ENCODE peak calls at places on chromosomes 16 and 17, in seven cellular contexts. O, Z, U, V, N, F and S are unnamed samples.

GRCh38 chr17:33028061-33028460 is 36.4 kb downstream of the SPACA3 start:
- ATAC-seq in O (no peak), Z (no peak), U (no peak), V (no peak), N (no peak), F (no peak), S (no peak)

GRCh38 chr16:65481956-65482355 is 360.1 kb upstream of the CDH11 start:
- ATAC-seq in O (no peak), Z (no peak), U (peak), V (no peak), N (no peak), F (no peak), S (no peak)

GRCh38 chr17:72176902-72177660 is 56.3 kb downstream of the SOX9 start:
- ATAC-seq in O (no peak), Z (peak), U (no peak), V (no peak), N (no peak), F (no peak), S (no peak)

GRCh38 chr17:7992924-7993323 is 9.5 kb upstream of the GUCY2D start:
- ATAC-seq in O (no peak), Z (no peak), U (no peak), V (no peak), N (no peak), F (no peak), S (no peak)

GRCh38 chr17:55480907-55481306 is 30.3 kb downstream of the SMIM36 start:
- ATAC-seq in O (no peak), Z (no peak), U (no peak), V (no peak), N (no peak), F (no peak), S (no peak)

GRCh38 chr16:27483624-27484023 is 66.1 kb downstream of the GTF3C1 start:
- ATAC-seq in O (no peak), Z (no peak), U (no peak), V (no peak), N (no peak), F (peak), S (no peak)

GRCh38 chr16:87729266-87729954 is 36.4 kb downstream of the KLHDC4 start:
- ATAC-seq in O (no peak), Z (peak), U (no peak), V (no peak), N (no peak), F (no peak), S (no peak)

GRCh38 chr17:1347681-1348318 is 52.2 kb downstream of the YWHAE start:
- ATAC-seq in O (peak), Z (peak), U (peak), V (no peak), N (peak), F (peak), S (peak)

GRCh38 chr17:32558328-32558955 is 71.6 kb downstream of the CDK5R1 start:
- ATAC-seq in O (no peak), Z (peak), U (no peak), V (no peak), N (no peak), F (no peak), S (no peak)

GRCh38 chr16:29849505-29849904 is 13.5 kb downstream of the CDIPT start:
- ATAC-seq in O (peak), Z (no peak), U (no peak), V (no peak), N (no peak), F (no peak), S (no peak)

GRCh38 chr16:62741692-62742091 is 705.5 kb upstream of the CDH8 start:
- ATAC-seq in O (no peak), Z (no peak), U (no peak), V (no peak), N (no peak), F (no peak), S (no peak)

GRCh38 chr16:78310990-78311561 is 211.6 kb downstream of the WWOX start:
- ATAC-seq in O (no peak), Z (no peak), U (no peak), V (peak), N (no peak), F (no peak), S (no peak)

GRCh38 chr16:13795131-13795530 is 124.8 kb upstream of the ERCC4 start:
- ATAC-seq in O (no peak), Z (no peak), U (no peak), V (no peak), N (no peak), F (peak), S (no peak)

GRCh38 chr17:27540300-27541105 is 84.3 kb downstream of the KSR1 start:
- ATAC-seq in O (peak), Z (peak), U (peak), V (peak), N (peak), F (peak), S (peak)

GRCh38 chr16:68901910-68902309 is 58.6 kb downstream of the TANGO6 start:
- ATAC-seq in O (no peak), Z (no peak), U (peak), V (peak), N (no peak), F (no peak), S (peak)

GRCh38 chr17:11797803-11798202 is 199.5 kb downstream of the ZNF18 start:
- ATAC-seq in O (no peak), Z (no peak), U (no peak), V (no peak), N (no peak), F (no peak), S (no peak)

GRCh38 chr16:56207421-56207820 is 16.1 kb downstream of the GNAO1 start:
- ATAC-seq in O (no peak), Z (no peak), U (no peak), V (no peak), N (no peak), F (no peak), S (no peak)

GRCh38 chr17:76092526-76093413 is 10.8 kb downstream of the EXOC7 start:
- ATAC-seq in O (no peak), Z (no peak), U (no peak), V (no peak), N (no peak), F (no peak), S (no peak)

GRCh38 chr17:45999900-46000290 is 845 bp downstream of the STH start:
- ATAC-seq in O (no peak), Z (no peak), U (no peak), V (no peak), N (no peak), F (no peak), S (no peak)

GRCh38 chr17:64165347-64165746 is 35.4 kb upstream of the ERN1 start:
- ATAC-seq in O (peak), Z (no peak), U (no peak), V (no peak), N (peak), F (no peak), S (no peak)

GRCh38 chr17:57210224-57210553 is 46.1 kb upstream of the MSI2 start:
- ATAC-seq in O (no peak), Z (no peak), U (peak), V (no peak), N (no peak), F (no peak), S (no peak)

GRCh38 chr16:24523569-24523968 is 15.8 kb upstream of the RBBP6 start:
- ATAC-seq in O (no peak), Z (no peak), U (peak), V (peak), N (no peak), F (no peak), S (no peak)

GRCh38 chr17:40664582-40665333 is at the start of gene KRT222:
- ATAC-seq in O (peak), Z (no peak), U (no peak), V (no peak), N (no peak), F (no peak), S (no peak)

GRCh38 chr16:79484237-79484636 is 116.3 kb downstream of the MAF start:
- ATAC-seq in O (no peak), Z (no peak), U (no peak), V (no peak), N (no peak), F (peak), S (no peak)

GRCh38 chr16:57001026-57001669 is 11.8 kb downstream of the NLRC5 start:
- ATAC-seq in O (no peak), Z (no peak), U (no peak), V (no peak), N (no peak), F (no peak), S (no peak)

GRCh38 chr16:9012848-9013507 is 49.3 kb upstream of the USP7 start:
- ATAC-seq in O (no peak), Z (no peak), U (no peak), V (peak), N (no peak), F (no peak), S (no peak)

GRCh38 chr17:65677932-65678331 is 116.5 kb upstream of the AXIN2 start:
- ATAC-seq in O (no peak), Z (no peak), U (peak), V (no peak), N (no peak), F (no peak), S (no peak)

GRCh38 chr16:15836965-15837611 is 19.7 kb downstream of the MYH11 start:
- ATAC-seq in O (no peak), Z (no peak), U (no peak), V (no peak), N (no peak), F (no peak), S (no peak)

DNA sequence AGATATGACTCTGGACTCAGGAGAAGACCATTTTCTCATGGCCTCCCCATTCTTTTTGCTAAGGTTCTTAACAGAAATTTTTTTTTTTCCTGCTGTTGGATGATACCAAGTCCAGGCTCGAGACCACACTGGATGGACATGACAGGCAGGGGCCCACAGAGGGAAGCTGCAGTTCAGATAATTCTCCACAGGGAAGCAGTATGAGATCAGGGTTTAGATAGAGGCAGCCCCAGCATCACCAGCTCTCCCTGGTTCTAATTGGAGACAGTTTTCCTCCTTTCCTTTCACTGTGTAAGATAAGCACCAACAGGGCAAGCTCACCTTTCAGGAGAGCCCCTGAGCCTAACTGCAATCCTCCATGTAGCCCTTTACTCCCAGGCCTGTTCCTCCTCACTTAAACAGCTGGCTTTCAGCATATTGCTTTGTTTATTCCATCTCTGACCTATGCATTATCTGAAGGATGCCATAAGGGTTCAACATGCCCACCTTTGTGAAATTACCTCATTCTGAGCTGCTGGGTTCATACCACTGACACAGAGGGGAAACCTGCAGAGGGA is 108.1 kb downstream of the SNX11 start:
- ATAC-seq in O (no peak), Z (peak), U (peak), V (peak), N (no peak), F (no peak), S (no peak)
- TF ChIP-seq CTCF in O (no peak), Z (peak), U (peak), V (peak), N (peak), F (peak), S (no peak)

DNA sequence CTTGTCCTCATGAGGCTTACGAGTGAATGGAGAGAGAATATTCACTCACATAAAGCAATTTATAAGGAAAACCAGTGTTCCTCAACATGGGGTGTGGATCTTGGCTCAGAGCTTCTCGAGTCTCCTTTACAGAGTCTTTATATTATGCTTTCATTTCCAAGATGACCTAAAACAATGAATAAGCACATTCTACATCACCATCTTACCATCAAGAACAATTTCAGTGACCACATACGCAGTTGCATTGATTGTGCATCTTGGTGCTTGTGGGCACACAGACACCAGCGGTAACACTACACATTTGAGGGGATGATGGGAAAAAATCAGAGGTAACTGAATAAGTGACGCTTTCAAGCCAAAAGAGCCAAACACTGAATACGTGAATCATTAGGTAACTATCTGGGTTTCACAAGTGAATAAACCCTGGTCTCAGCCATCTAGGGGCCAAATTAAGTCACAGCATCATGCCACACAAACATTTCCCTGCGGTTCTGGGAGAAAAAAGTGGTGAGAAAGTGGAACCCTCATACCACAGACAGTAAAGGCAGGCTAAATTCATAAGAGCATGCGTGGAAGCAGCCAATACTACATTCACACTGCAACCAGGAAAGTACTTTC is 9.4 kb downstream of the CWC25 start:
- ATAC-seq in O (no peak), Z (no peak), U (peak), V (peak), N (no peak), F (no peak), S (no peak)
- TF ChIP-seq CTCF in O (no peak), Z (no peak), U (peak), V (peak), N (no peak), F (no peak), S (no peak)

DNA sequence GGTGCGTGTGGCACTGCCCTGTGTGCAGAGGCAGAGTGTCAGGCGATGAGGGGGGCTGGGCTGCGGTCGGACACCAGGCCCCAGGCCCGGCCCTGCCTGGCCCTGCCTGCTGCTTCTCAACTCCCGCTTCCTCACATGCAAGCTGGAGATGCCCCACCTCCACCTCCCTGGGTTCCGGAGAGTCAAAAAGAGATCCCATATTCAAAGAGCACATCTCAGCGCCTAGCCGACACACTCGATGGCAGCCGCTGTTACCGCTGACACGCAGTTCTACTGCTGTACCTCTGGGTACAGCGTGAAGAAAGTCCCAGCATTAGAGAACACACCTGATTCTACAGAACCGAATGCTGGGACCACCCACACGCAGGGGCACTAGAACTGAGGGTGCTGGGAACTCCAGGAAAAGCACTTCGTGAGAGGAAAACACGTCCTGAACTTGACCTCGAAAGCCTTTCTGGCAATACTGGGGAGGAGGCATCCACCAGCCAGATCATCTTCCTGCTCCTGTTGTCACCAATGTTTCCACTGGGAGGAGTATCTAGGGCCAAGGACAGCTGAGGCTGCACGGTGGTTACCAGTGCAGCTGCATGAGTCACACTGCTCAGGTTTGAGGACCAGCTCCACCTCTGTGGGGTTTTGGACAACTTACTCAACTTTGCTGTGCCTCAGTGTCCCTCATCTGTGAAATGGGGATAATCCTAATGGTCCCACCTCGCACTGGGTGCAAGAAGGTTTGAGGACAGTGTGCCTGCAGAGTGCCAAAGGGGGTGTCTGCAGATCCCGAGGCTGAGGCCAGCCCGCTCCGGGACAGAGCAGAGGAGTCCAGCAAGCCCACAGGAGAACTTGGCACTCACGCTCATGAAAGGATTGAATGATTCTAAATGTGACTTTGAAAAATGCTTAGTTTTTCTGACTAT is 100.4 kb upstream of the DNAH17 start:
- ATAC-seq in O (no peak), Z (no peak), U (no peak), V (no peak), N (no peak), F (peak), S (no peak)
- TF ChIP-seq CTCF in O (no peak), Z (no peak), U (no peak), V (no peak), N (no peak), F (no peak), S (no peak)

GRCh38 chr17:80737106-80738019 is 192.7 kb downstream of the RPTOR start:
- ATAC-seq in O (no peak), Z (peak), U (no peak), V (no peak), N (no peak), F (no peak), S (no peak)
- TF ChIP-seq CTCF in O (no peak), Z (no peak), U (no peak), V (no peak), N (no peak), F (no peak), S (no peak)

GRCh38 chr17:37360632-37361031 is 15.2 kb upstream of the C17orf78 start:
- ATAC-seq in O (no peak), Z (no peak), U (peak), V (no peak), N (no peak), F (no peak), S (no peak)

GRCh38 chr17:37361543-37361942 is 14.2 kb upstream of the C17orf78 start:
- ATAC-seq in O (no peak), Z (no peak), U (peak), V (no peak), N (no peak), F (no peak), S (no peak)

GRCh38 chr17:37359682-37360188 is 16.1 kb upstream of the C17orf78 start:
- ATAC-seq in O (no peak), Z (no peak), U (no peak), V (no peak), N (peak), F (peak), S (no peak)

GRCh38 chr17:37358098-37358829 is 17.5 kb upstream of the C17orf78 start:
- ATAC-seq in O (peak), Z (peak), U (peak), V (peak), N (peak), F (peak), S (peak)

GRCh38 chr17:37358830-37359681 is 16.7 kb upstream of the C17orf78 start:
- ATAC-seq in O (peak), Z (peak), U (peak), V (peak), N (peak), F (peak), S (peak)
- TF ChIP-seq CTCF in O (peak), Z (peak), U (no peak), V (peak), N (peak), F (peak), S (peak)